ENCODE peak calls at places on chromosomes 2 and 18, in five cellular contexts. G, X, N, P and F are unnamed samples.

GRCh38 chr2:180705551-180705950 is 274.9 kb upstream of the UBE2E3 start:
- DNase-seq in G (no peak), X (no peak), N (no peak), P (no peak), F (no peak)

GRCh38 chr2:40240067-40240466 is 211.8 kb downstream of the SLC8A1 start:
- DNase-seq in G (peak; percentile 96), X (no peak), N (peak; percentile 61), P (peak; percentile 39), F (peak; percentile 55)

GRCh38 chr18:36265035-36265434 is 32.5 kb upstream of the FHOD3 start:
- DNase-seq in G (no peak), X (no peak), N (no peak), P (no peak), F (no peak)

GRCh38 chr18:55300469-55301195 is 287.4 kb downstream of the TCF4 start:
- DNase-seq in G (no peak), X (no peak), N (no peak), P (no peak), F (no peak)

GRCh38 chr2:215365184-215365658 is 53.4 kb downstream of the ATIC start:
- DNase-seq in G (no peak), X (no peak), N (no peak), P (no peak), F (no peak)

GRCh38 chr18:12246849-12247808 is 7.0 kb upstream of the CIDEA start:
- DNase-seq in G (no peak), X (peak; percentile 50), N (no peak), P (no peak), F (no peak)

GRCh38 chr2:220513573-220514288 is 886.3 kb downstream of the SLC4A3 start:
- DNase-seq in G (no peak), X (no peak), N (no peak), P (no peak), F (no peak)

GRCh38 chr2:37809525-37809924 is 115.6 kb upstream of the RMDN2 start:
- DNase-seq in G (no peak), X (peak; percentile 37), N (peak; percentile 31), P (peak; percentile 34), F (peak; percentile 67)

GRCh38 chr18:77207540-77207939 is 42.1 kb upstream of the GALR1 start:
- DNase-seq in G (peak; percentile 87), X (peak; percentile 68), N (peak; percentile 32), P (peak; percentile 56), F (peak; percentile 62)

GRCh38 chr18:5144629-5145028 is 52.4 kb downstream of the AKAIN1 start:
- DNase-seq in G (no peak), X (no peak), N (no peak), P (no peak), F (no peak)

GRCh38 chr2:158011055-158011771 is 90.5 kb upstream of the UPP2 start:
- DNase-seq in G (no peak), X (no peak), N (no peak), P (no peak), F (no peak)

GRCh38 chr2:182077451-182078142 is 91.9 kb downstream of the PPP1R1C start:
- DNase-seq in G (no peak), X (peak; percentile 80), N (peak; percentile 14), P (peak; percentile 28), F (peak; percentile 92)

GRCh38 chr2:111686994-111687393 is 197.0 kb downstream of the ANAPC1 start:
- DNase-seq in G (no peak), X (no peak), N (no peak), P (no peak), F (no peak)

GRCh38 chr2:126891681-126892500 is 6.8 kb upstream of the TEX51 start:
- DNase-seq in G (no peak), X (no peak), N (no peak), P (no peak), F (no peak)

GRCh38 chr2:164625378-164625971 is 4.2 kb upstream of the GRB14 start:
- DNase-seq in G (no peak), X (no peak), N (no peak), P (no peak), F (no peak)

GRCh38 chr2:70258532-70258875 is 567 bp downstream of the PCYOX1 start:
- DNase-seq in G (peak; percentile 90), X (peak; percentile 34), N (peak; percentile 54), P (peak; percentile 72), F (peak; percentile 61)

GRCh38 chr2:104685591-104685990 is 168.3 kb upstream of the POU3F3 start:
- DNase-seq in G (no peak), X (no peak), N (no peak), P (no peak), F (no peak)

GRCh38 chr18:75923169-75923568 is 495.7 kb upstream of the SMIM21 start:
- DNase-seq in G (peak; percentile 92), X (peak; percentile 65), N (peak; percentile 26), P (no peak), F (peak; percentile 60)

GRCh38 chr2:107986278-107987217 is at the start of gene SLC5A7:
- DNase-seq in G (no peak), X (no peak), N (no peak), P (no peak), F (no peak)

DNA sequence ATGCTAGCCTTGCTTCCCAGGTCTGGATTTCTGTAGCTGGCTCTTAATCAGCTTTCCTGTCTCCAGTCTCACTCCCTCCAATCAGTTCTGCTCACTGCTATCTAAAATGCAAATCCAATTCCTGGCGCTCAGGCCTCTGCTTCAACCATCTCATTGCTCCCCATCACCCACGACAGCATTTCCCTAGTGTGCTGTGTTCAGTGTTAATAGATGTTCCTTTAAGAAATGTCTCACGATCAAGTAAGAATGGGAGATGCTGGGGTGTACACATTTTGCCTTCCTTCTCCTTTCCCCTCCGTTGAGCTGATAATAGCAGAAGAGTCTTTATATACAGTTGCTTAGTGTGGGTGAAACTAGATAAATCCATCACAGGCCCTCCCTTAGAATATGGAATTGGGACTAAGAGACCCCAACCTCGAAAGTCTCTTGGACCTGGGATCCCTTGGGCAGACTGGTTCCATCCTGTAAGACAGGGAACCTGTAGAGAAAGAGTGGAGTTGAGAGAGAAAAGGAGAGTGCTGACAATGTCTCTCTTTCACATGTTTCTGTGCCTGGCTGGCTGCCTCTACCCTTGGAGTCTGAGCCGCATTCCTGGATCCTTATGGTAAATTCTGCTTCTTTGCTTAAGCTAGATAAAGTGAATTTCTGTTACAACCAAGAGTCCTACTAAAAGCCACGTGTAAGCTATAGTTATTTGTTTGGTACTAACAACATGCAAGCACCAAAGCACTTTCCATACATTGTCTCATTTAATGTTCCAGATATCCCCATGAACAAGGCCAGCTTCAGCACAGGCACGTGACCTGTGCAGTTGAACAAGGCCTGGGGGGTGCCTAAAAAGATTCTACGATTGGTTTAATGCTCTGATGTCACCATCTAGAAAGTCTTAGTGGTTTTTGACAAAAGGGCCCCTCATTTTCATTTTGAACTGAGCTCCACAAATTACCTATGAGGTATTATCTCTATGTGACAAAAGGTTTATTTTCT is 1.9 kb upstream of the PUM2 start:
- DNase-seq in G (no peak), X (no peak), N (no peak), P (no peak), F (no peak)
- H3K27ac ChIP-seq in G (peak overlapping the region; percentile 98), X (no peak overlapping the region), N (peak overlapping the region; percentile 94), P (peak overlapping the region; percentile 97), F (no peak overlapping the region)

DNA sequence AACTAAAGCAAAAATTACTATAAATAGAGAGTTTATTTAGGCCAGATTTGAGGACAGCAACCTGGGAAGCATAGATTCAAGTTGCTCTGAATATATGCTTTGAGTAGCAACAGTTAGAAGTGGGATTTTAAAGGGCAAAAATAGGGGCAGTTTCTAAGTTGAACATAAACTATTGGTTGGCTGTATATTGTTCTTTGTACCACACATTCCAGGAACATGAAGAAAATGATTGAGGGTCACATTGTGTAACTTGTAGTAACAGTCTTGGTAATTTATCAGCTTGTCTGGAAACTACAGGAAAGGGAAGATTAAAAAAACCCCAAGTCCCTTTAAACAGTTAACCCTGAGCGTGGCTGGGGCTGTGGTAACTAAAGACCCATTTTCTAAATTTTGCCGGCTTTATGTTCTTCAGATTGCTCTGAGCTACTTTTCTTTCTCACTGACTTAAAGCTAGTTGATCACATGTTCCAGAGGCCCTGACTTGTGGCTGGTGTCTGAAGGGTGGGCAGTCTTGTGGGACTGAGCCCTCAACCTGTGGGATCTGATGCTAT is 7.4 kb downstream of the PLEKHB2 start:
- DNase-seq in G (no peak), X (no peak), N (no peak), P (no peak), F (no peak)
- H3K4me3 ChIP-seq in G (no peak overlapping the region), X (no peak overlapping the region), N (no peak overlapping the region), P (no peak overlapping the region), F (no peak overlapping the region)

GRCh38 chr18:40417501-40417900 is 1537.5 kb upstream of the PIK3C3 start:
- DNase-seq in G (no peak), X (no peak), N (no peak), P (no peak), F (no peak)
- TF ChIP-seq EP300 in G (no peak), X (no peak), N (no peak), P (no peak), F (no peak)

DNA sequence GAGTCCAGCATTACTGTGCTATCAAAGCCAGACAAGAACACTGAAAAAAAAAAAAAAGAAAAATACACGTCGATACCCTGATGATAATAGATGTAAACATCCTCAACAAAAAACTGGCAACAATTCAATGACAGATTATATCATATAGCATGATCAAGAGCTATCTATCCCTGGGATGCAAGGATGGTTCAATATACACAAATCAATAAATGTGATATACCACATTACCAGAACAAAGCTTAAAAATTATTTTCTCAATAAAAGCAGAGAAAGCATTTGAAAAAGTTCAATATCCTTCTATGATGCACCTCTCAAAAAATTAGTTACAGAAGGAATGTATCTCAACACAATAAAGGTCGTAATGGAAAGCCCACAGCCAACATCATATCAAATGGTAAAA is 332.8 kb upstream of the MMADHC start:
- DNase-seq in G (no peak), X (no peak), N (no peak), P (no peak), F (no peak)
- H3K27ac ChIP-seq in G (no peak overlapping the region), X (no peak overlapping the region), N (no peak overlapping the region), P (no peak overlapping the region), F (no peak overlapping the region)

GRCh38 chr2:95060446-95061118 is 35.1 kb downstream of the MAL start:
- DNase-seq in G (peak; percentile 34), X (no peak), N (no peak), P (no peak), F (no peak)
- H3K4me3 ChIP-seq in G (no peak overlapping the region), X (no peak overlapping the region), N (no peak overlapping the region), P (no peak overlapping the region), F (no peak overlapping the region)

GRCh38 chr2:170207901-170208300 is 30.0 kb downstream of the MYO3B start:
- DNase-seq in G (no peak), X (no peak), N (no peak), P (no peak), F (no peak)

GRCh38 chr2:170208967-170209366 is 31.0 kb downstream of the MYO3B start:
- DNase-seq in G (no peak), X (no peak), N (no peak), P (no peak), F (no peak)

GRCh38 chr2:170204561-170204960 is 26.6 kb downstream of the MYO3B start:
- DNase-seq in G (no peak), X (no peak), N (no peak), P (no peak), F (no peak)

GRCh38 chr2:170206246-170206645 is 28.3 kb downstream of the MYO3B start:
- DNase-seq in G (no peak), X (no peak), N (no peak), P (no peak), F (no peak)

GRCh38 chr2:170206805-170207407 is 29.0 kb downstream of the MYO3B start:
- DNase-seq in G (no peak), X (no peak), N (no peak), P (no peak), F (no peak)
- TF ChIP-seq EP300 in G (no peak), X (no peak), N (no peak), P (no peak), F (no peak)